ENCODE peak calls at places on chromosomes 11 and 22, in seven cellular contexts. One of them, this sample, is unnamed.
A peak's percentile ranks its signal among the peaks of the same experiment; 100 is the strongest.

GRCh38 chr11:57873196-57873911 is 111.8 kb downstream of the CTNND1 start:
- DNase-seq in CD4-positive, CD25-positive, alpha-beta regulatory T cell: no peak
- DNase-seq in brain microvascular endothelial cell: no peak
- DNase-seq in SJCRH30: no peak
- DNase-seq in OCI-LY7: no peak
- DNase-seq in mesendoderm: no peak
- DNase-seq in gastrocnemius medialis: no peak
- DNase-seq in this sample: no peak

GRCh38 chr11:71108013-71108865 is 144.1 kb downstream of the SHANK2 start:
- DNase-seq in CD4-positive, CD25-positive, alpha-beta regulatory T cell: no peak
- DNase-seq in brain microvascular endothelial cell: no peak
- DNase-seq in SJCRH30: no peak
- DNase-seq in OCI-LY7: no peak
- DNase-seq in mesendoderm: no peak
- DNase-seq in gastrocnemius medialis: no peak
- DNase-seq in this sample: no peak

GRCh38 chr11:125005491-125005890 is 51.5 kb downstream of the CCDC15 start:
- DNase-seq in CD4-positive, CD25-positive, alpha-beta regulatory T cell: no peak
- DNase-seq in brain microvascular endothelial cell: no peak
- DNase-seq in SJCRH30: no peak
- DNase-seq in OCI-LY7: peak; percentile 9
- DNase-seq in mesendoderm: no peak
- DNase-seq in gastrocnemius medialis: no peak
- DNase-seq in this sample: no peak

GRCh38 chr11:112392860-112393259 is 132.2 kb upstream of the PLET1 start:
- DNase-seq in CD4-positive, CD25-positive, alpha-beta regulatory T cell: no peak
- DNase-seq in brain microvascular endothelial cell: no peak
- DNase-seq in SJCRH30: no peak
- DNase-seq in OCI-LY7: no peak
- DNase-seq in mesendoderm: no peak
- DNase-seq in gastrocnemius medialis: no peak
- DNase-seq in this sample: no peak

GRCh38 chr22:44448271-44448780 is 49.7 kb downstream of the RTL6 start:
- DNase-seq in CD4-positive, CD25-positive, alpha-beta regulatory T cell: no peak
- DNase-seq in brain microvascular endothelial cell: peak; percentile 90
- DNase-seq in SJCRH30: peak; percentile 11
- DNase-seq in OCI-LY7: no peak
- DNase-seq in mesendoderm: no peak
- DNase-seq in gastrocnemius medialis: no peak
- DNase-seq in this sample: peak; percentile 82

GRCh38 chr22:23305922-23306374 is 125.6 kb downstream of the BCR start:
- DNase-seq in CD4-positive, CD25-positive, alpha-beta regulatory T cell: no peak
- DNase-seq in brain microvascular endothelial cell: peak; percentile 89
- DNase-seq in SJCRH30: no peak
- DNase-seq in OCI-LY7: no peak
- DNase-seq in mesendoderm: no peak
- DNase-seq in gastrocnemius medialis: peak; percentile 70
- DNase-seq in this sample: peak; percentile 92

GRCh38 chr11:92978226-92979111 is 9.0 kb downstream of the MTNR1B start:
- DNase-seq in CD4-positive, CD25-positive, alpha-beta regulatory T cell: no peak
- DNase-seq in brain microvascular endothelial cell: no peak
- DNase-seq in SJCRH30: peak; percentile 20
- DNase-seq in OCI-LY7: no peak
- DNase-seq in mesendoderm: no peak
- DNase-seq in gastrocnemius medialis: no peak
- DNase-seq in this sample: no peak

GRCh38 chr22:32478994-32479393 is 4.4 kb downstream of the FBXO7 start:
- DNase-seq in CD4-positive, CD25-positive, alpha-beta regulatory T cell: no peak
- DNase-seq in brain microvascular endothelial cell: peak; percentile 21
- DNase-seq in SJCRH30: no peak
- DNase-seq in OCI-LY7: no peak
- DNase-seq in mesendoderm: no peak
- DNase-seq in gastrocnemius medialis: no peak
- DNase-seq in this sample: no peak

GRCh38 chr11:125331357-125331756 is 164.7 kb downstream of the FEZ1 start:
- DNase-seq in CD4-positive, CD25-positive, alpha-beta regulatory T cell: no peak
- DNase-seq in brain microvascular endothelial cell: no peak
- DNase-seq in SJCRH30: no peak
- DNase-seq in OCI-LY7: no peak
- DNase-seq in mesendoderm: no peak
- DNase-seq in gastrocnemius medialis: no peak
- DNase-seq in this sample: no peak

GRCh38 chr11:64803163-64803845 is at the start of gene MAP4K2:
- DNase-seq in CD4-positive, CD25-positive, alpha-beta regulatory T cell: peak; percentile 88
- DNase-seq in brain microvascular endothelial cell: peak; percentile 80
- DNase-seq in SJCRH30: peak; percentile 88
- DNase-seq in OCI-LY7: peak; percentile 91
- DNase-seq in mesendoderm: peak; percentile 95
- DNase-seq in gastrocnemius medialis: peak; percentile 73
- DNase-seq in this sample: peak; percentile 94
- H3K4me3 ChIP-seq in CD4-positive, CD25-positive, alpha-beta regulatory T cell: peak within 1 kb of the TSS; percentile 89
- H3K4me3 ChIP-seq in brain microvascular endothelial cell: peak within 1 kb of the TSS; percentile 72
- H3K4me3 ChIP-seq in SJCRH30: peak within 1 kb of the TSS; percentile 63
- H3K4me3 ChIP-seq in OCI-LY7: peak within 1 kb of the TSS; percentile 78
- H3K4me3 ChIP-seq in mesendoderm: peak within 1 kb of the TSS; percentile 50
- H3K4me3 ChIP-seq in gastrocnemius medialis: peak within 1 kb of the TSS; percentile 75
- H3K4me3 ChIP-seq in this sample: peak within 1 kb of the TSS; percentile 71

GRCh38 chr11:2390871-2391662 is 9.5 kb upstream of the TSSC4 start:
- DNase-seq in CD4-positive, CD25-positive, alpha-beta regulatory T cell: no peak
- DNase-seq in brain microvascular endothelial cell: peak; percentile 36
- DNase-seq in SJCRH30: peak; percentile 61
- DNase-seq in OCI-LY7: peak; percentile 77
- DNase-seq in mesendoderm: peak; percentile 90
- DNase-seq in gastrocnemius medialis: peak; percentile 27
- DNase-seq in this sample: no peak

GRCh38 chr11:2389344-2390026 is 11.1 kb upstream of the TSSC4 start:
- DNase-seq in CD4-positive, CD25-positive, alpha-beta regulatory T cell: no peak
- DNase-seq in brain microvascular endothelial cell: no peak
- DNase-seq in SJCRH30: no peak
- DNase-seq in OCI-LY7: peak; percentile 86
- DNase-seq in mesendoderm: peak; percentile 59
- DNase-seq in gastrocnemius medialis: no peak
- DNase-seq in this sample: no peak

GRCh38 chr11:2388431-2389024 is 11.4 kb downstream of the CD81 start:
- DNase-seq in CD4-positive, CD25-positive, alpha-beta regulatory T cell: no peak
- DNase-seq in brain microvascular endothelial cell: no peak
- DNase-seq in SJCRH30: no peak
- DNase-seq in OCI-LY7: no peak
- DNase-seq in mesendoderm: no peak
- DNase-seq in gastrocnemius medialis: no peak
- DNase-seq in this sample: no peak

GRCh38 chr11:2391663-2391975 is 8.9 kb upstream of the TSSC4 start:
- DNase-seq in CD4-positive, CD25-positive, alpha-beta regulatory T cell: no peak
- DNase-seq in brain microvascular endothelial cell: no peak
- DNase-seq in SJCRH30: no peak
- DNase-seq in OCI-LY7: no peak
- DNase-seq in mesendoderm: no peak
- DNase-seq in gastrocnemius medialis: no peak
- DNase-seq in this sample: no peak

GRCh38 chr11:2390091-2390870 is 10.3 kb upstream of the TSSC4 start:
- DNase-seq in CD4-positive, CD25-positive, alpha-beta regulatory T cell: no peak
- DNase-seq in brain microvascular endothelial cell: no peak
- DNase-seq in SJCRH30: no peak
- DNase-seq in OCI-LY7: no peak
- DNase-seq in mesendoderm: no peak
- DNase-seq in gastrocnemius medialis: peak; percentile 80
- DNase-seq in this sample: no peak
- H3K27ac ChIP-seq in CD4-positive, CD25-positive, alpha-beta regulatory T cell: no peak overlapping the region
- H3K27ac ChIP-seq in brain microvascular endothelial cell: no peak overlapping the region
- H3K27ac ChIP-seq in SJCRH30: no peak overlapping the region
- H3K27ac ChIP-seq in OCI-LY7: peak overlapping the region; percentile 99
- H3K27ac ChIP-seq in mesendoderm: no peak overlapping the region
- H3K27ac ChIP-seq in gastrocnemius medialis: peak overlapping the region; percentile 89
- H3K27ac ChIP-seq in this sample: peak overlapping the region; percentile 66

GRCh38 chr11:47589103-47589502 is 2.6 kb downstream of the FAM180B start:
- DNase-seq in CD4-positive, CD25-positive, alpha-beta regulatory T cell: no peak
- DNase-seq in brain microvascular endothelial cell: no peak
- DNase-seq in SJCRH30: no peak
- DNase-seq in OCI-LY7: no peak
- DNase-seq in mesendoderm: no peak
- DNase-seq in gastrocnemius medialis: no peak
- DNase-seq in this sample: no peak
- H3K4me3 ChIP-seq in CD4-positive, CD25-positive, alpha-beta regulatory T cell: no peak overlapping the region
- H3K4me3 ChIP-seq in brain microvascular endothelial cell: peak overlapping the region; percentile 42
- H3K4me3 ChIP-seq in SJCRH30: no peak overlapping the region
- H3K4me3 ChIP-seq in OCI-LY7: no peak overlapping the region
- H3K4me3 ChIP-seq in mesendoderm: no peak overlapping the region
- H3K4me3 ChIP-seq in gastrocnemius medialis: peak overlapping the region; percentile 35
- H3K4me3 ChIP-seq in this sample: peak overlapping the region; percentile 13

DNA sequence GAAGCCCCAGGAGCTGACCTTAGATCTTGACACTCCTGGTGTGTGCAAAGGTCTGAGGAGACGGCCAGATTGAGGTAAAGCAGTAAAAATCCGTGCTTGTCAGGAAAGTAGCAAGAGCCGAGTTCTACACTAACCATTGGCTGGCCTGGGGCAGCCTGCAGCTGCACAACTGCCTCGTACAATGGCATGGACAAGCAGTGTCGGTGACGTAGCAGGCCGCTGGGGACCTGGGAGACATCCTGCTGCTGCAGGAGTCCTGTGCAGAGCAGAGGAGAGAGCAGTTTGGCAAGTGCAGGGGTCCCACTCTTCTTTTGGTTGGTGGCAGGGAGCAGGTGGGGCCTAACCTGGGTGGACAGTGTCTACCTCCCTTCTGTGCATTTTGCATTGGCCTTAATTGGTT is 189.6 kb downstream of the SNX19 start:
- DNase-seq in CD4-positive, CD25-positive, alpha-beta regulatory T cell: no peak
- DNase-seq in brain microvascular endothelial cell: no peak
- DNase-seq in SJCRH30: no peak
- DNase-seq in OCI-LY7: no peak
- DNase-seq in mesendoderm: no peak
- DNase-seq in gastrocnemius medialis: no peak
- DNase-seq in this sample: no peak
- H3K27ac ChIP-seq in CD4-positive, CD25-positive, alpha-beta regulatory T cell: no peak overlapping the region
- H3K27ac ChIP-seq in brain microvascular endothelial cell: no peak overlapping the region
- H3K27ac ChIP-seq in SJCRH30: no peak overlapping the region
- H3K27ac ChIP-seq in OCI-LY7: no peak overlapping the region
- H3K27ac ChIP-seq in mesendoderm: no peak overlapping the region
- H3K27ac ChIP-seq in gastrocnemius medialis: no peak overlapping the region
- H3K27ac ChIP-seq in this sample: no peak overlapping the region

GRCh38 chr11:30564994-30565393 is 21.2 kb downstream of the MPPED2 start:
- DNase-seq in CD4-positive, CD25-positive, alpha-beta regulatory T cell: no peak
- DNase-seq in brain microvascular endothelial cell: no peak
- DNase-seq in SJCRH30: no peak
- DNase-seq in OCI-LY7: no peak
- DNase-seq in mesendoderm: no peak
- DNase-seq in gastrocnemius medialis: no peak
- DNase-seq in this sample: no peak
- H3K4me3 ChIP-seq in CD4-positive, CD25-positive, alpha-beta regulatory T cell: no peak overlapping the region
- H3K4me3 ChIP-seq in brain microvascular endothelial cell: no peak overlapping the region
- H3K4me3 ChIP-seq in SJCRH30: no peak overlapping the region
- H3K4me3 ChIP-seq in OCI-LY7: no peak overlapping the region
- H3K4me3 ChIP-seq in mesendoderm: no peak overlapping the region
- H3K4me3 ChIP-seq in gastrocnemius medialis: no peak overlapping the region
- H3K4me3 ChIP-seq in this sample: no peak overlapping the region

GRCh38 chr11:8067929-8068575 is 13.0 kb upstream of the TUB start:
- DNase-seq in CD4-positive, CD25-positive, alpha-beta regulatory T cell: no peak
- DNase-seq in brain microvascular endothelial cell: no peak
- DNase-seq in SJCRH30: peak; percentile 66
- DNase-seq in OCI-LY7: no peak
- DNase-seq in mesendoderm: no peak
- DNase-seq in gastrocnemius medialis: no peak
- DNase-seq in this sample: peak; percentile 58
- H3K27ac ChIP-seq in CD4-positive, CD25-positive, alpha-beta regulatory T cell: no peak overlapping the region
- H3K27ac ChIP-seq in brain microvascular endothelial cell: no peak overlapping the region
- H3K27ac ChIP-seq in SJCRH30: peak overlapping the region; percentile 72
- H3K27ac ChIP-seq in OCI-LY7: no peak overlapping the region
- H3K27ac ChIP-seq in mesendoderm: no peak overlapping the region
- H3K27ac ChIP-seq in gastrocnemius medialis: peak overlapping the region; percentile 53
- H3K27ac ChIP-seq in this sample: peak overlapping the region; percentile 77

GRCh38 chr11:81705283-81705682 is 1028.4 kb downstream of the FAM181B start:
- DNase-seq in CD4-positive, CD25-positive, alpha-beta regulatory T cell: no peak
- DNase-seq in brain microvascular endothelial cell: no peak
- DNase-seq in SJCRH30: no peak
- DNase-seq in OCI-LY7: no peak
- DNase-seq in mesendoderm: no peak
- DNase-seq in gastrocnemius medialis: no peak
- DNase-seq in this sample: no peak

DNA sequence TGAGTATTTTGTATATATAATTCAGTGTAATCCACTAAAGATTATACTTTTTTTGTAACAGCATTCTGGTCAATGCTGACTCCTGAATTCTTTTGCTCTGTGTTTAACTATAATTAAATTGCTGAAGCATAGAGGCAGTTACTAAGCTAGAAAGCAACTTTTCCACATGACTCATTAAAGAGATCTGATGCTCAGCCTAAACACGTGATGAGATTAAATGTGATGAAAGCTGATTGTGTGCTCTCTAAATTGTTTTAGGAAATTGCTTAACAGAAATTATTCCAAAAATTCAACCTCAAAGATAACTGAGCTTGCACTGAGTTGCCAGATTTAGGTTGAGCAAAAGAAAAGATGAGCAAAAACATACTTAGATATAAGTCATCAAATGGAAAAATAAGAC is 1033.6 kb downstream of the FAM181B start:
- DNase-seq in CD4-positive, CD25-positive, alpha-beta regulatory T cell: no peak
- DNase-seq in brain microvascular endothelial cell: no peak
- DNase-seq in SJCRH30: no peak
- DNase-seq in OCI-LY7: no peak
- DNase-seq in mesendoderm: no peak
- DNase-seq in gastrocnemius medialis: no peak
- DNase-seq in this sample: no peak
- H3K4me3 ChIP-seq in CD4-positive, CD25-positive, alpha-beta regulatory T cell: no peak overlapping the region
- H3K4me3 ChIP-seq in brain microvascular endothelial cell: no peak overlapping the region
- H3K4me3 ChIP-seq in SJCRH30: no peak overlapping the region
- H3K4me3 ChIP-seq in OCI-LY7: no peak overlapping the region
- H3K4me3 ChIP-seq in mesendoderm: no peak overlapping the region
- H3K4me3 ChIP-seq in gastrocnemius medialis: no peak overlapping the region
- H3K4me3 ChIP-seq in this sample: no peak overlapping the region

GRCh38 chr11:120209750-120210650 is 832 bp upstream of the OAF start:
- DNase-seq in CD4-positive, CD25-positive, alpha-beta regulatory T cell: no peak
- DNase-seq in brain microvascular endothelial cell: no peak
- DNase-seq in SJCRH30: no peak
- DNase-seq in OCI-LY7: no peak
- DNase-seq in mesendoderm: no peak
- DNase-seq in gastrocnemius medialis: no peak
- DNase-seq in this sample: no peak

GRCh38 chr11:120207517-120207916 is 3.3 kb upstream of the OAF start:
- DNase-seq in CD4-positive, CD25-positive, alpha-beta regulatory T cell: no peak
- DNase-seq in brain microvascular endothelial cell: no peak
- DNase-seq in SJCRH30: no peak
- DNase-seq in OCI-LY7: no peak
- DNase-seq in mesendoderm: no peak
- DNase-seq in gastrocnemius medialis: no peak
- DNase-seq in this sample: no peak

GRCh38 chr11:120210651-120211521 is at the start of gene OAF:
- DNase-seq in CD4-positive, CD25-positive, alpha-beta regulatory T cell: peak; percentile 58
- DNase-seq in brain microvascular endothelial cell: peak; percentile 73
- DNase-seq in SJCRH30: peak; percentile 78
- DNase-seq in OCI-LY7: peak; percentile 88
- DNase-seq in mesendoderm: peak; percentile 94
- DNase-seq in gastrocnemius medialis: peak; percentile 61
- DNase-seq in this sample: peak; percentile 82

GRCh38 chr11:120208012-120208441 is 2.8 kb upstream of the OAF start:
- DNase-seq in CD4-positive, CD25-positive, alpha-beta regulatory T cell: no peak
- DNase-seq in brain microvascular endothelial cell: no peak
- DNase-seq in SJCRH30: no peak
- DNase-seq in OCI-LY7: no peak
- DNase-seq in mesendoderm: no peak
- DNase-seq in gastrocnemius medialis: no peak
- DNase-seq in this sample: no peak

DNA sequence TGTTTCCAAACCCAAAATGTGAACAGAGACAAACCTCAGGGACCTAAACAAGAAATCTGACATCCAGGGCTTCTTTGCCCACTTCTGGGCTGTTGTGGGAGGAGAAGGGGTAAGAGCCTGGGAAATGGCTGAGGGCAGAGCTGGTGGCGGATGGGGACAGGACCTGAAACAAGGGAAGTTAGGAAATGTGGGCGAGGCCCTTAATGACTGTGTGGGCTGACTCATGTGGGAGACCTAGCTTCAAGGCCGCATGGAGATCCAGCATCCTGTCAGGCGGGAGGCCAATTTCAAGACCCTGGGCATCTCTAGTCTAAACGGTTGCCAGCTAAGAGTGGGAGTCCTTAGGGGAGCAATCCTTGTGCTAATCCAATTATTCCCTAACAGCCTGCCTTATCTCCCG is 2.1 kb upstream of the OAF start:
- DNase-seq in CD4-positive, CD25-positive, alpha-beta regulatory T cell: no peak
- DNase-seq in brain microvascular endothelial cell: peak; percentile 29
- DNase-seq in SJCRH30: no peak
- DNase-seq in OCI-LY7: no peak
- DNase-seq in mesendoderm: no peak
- DNase-seq in gastrocnemius medialis: peak; percentile 41
- DNase-seq in this sample: peak; percentile 84
- H3K27ac ChIP-seq in CD4-positive, CD25-positive, alpha-beta regulatory T cell: no peak overlapping the region
- H3K27ac ChIP-seq in brain microvascular endothelial cell: no peak overlapping the region
- H3K27ac ChIP-seq in SJCRH30: no peak overlapping the region
- H3K27ac ChIP-seq in OCI-LY7: no peak overlapping the region
- H3K27ac ChIP-seq in mesendoderm: no peak overlapping the region
- H3K27ac ChIP-seq in gastrocnemius medialis: peak overlapping the region; percentile 3
- H3K27ac ChIP-seq in this sample: no peak overlapping the region

This sample was measured in right atrium auricular region.